ENCODE peak calls at places on chromosomes 16 and 17, in five cellular contexts. One of them, this sample, is unnamed.

GRCh38 chr16:30934827-30935557 is 11.6 kb downstream of the FBXL19 start:
- DNase-seq in cardiac fibroblast: peak
- DNase-seq in ovary: no peak
- DNase-seq in HCT116: no peak
- DNase-seq in foreskin fibroblast: peak
- DNase-seq in this sample: no peak

GRCh38 chr16:24900230-24900629 is 54.5 kb downstream of the SLC5A11 start:
- DNase-seq in foreskin fibroblast: no peak
- DNase-seq in cardiac fibroblast: no peak
- DNase-seq in HCT116: no peak
- DNase-seq in ovary: no peak
- DNase-seq in this sample: no peak

GRCh38 chr16:57503366-57503765 is 17.1 kb upstream of the DOK4 start:
- DNase-seq in HCT116: no peak
- DNase-seq in foreskin fibroblast: no peak
- DNase-seq in ovary: peak
- DNase-seq in cardiac fibroblast: no peak
- DNase-seq in this sample: no peak

GRCh38 chr17:1110844-1111598 is 68.8 kb downstream of the ABR start:
- DNase-seq in cardiac fibroblast: peak
- DNase-seq in foreskin fibroblast: peak
- DNase-seq in HCT116: peak
- DNase-seq in ovary: no peak
- DNase-seq in this sample: peak

GRCh38 chr16:80536246-80536645 is 4.5 kb upstream of the DYNLRB2 start:
- DNase-seq in cardiac fibroblast: no peak
- DNase-seq in foreskin fibroblast: no peak
- DNase-seq in HCT116: no peak
- DNase-seq in ovary: no peak
- DNase-seq in this sample: no peak

GRCh38 chr17:50151937-50152547 is 1.6 kb upstream of the PPP1R9B start:
- DNase-seq in HCT116: peak
- DNase-seq in cardiac fibroblast: peak
- DNase-seq in foreskin fibroblast: peak
- DNase-seq in ovary: peak
- DNase-seq in this sample: no peak

GRCh38 chr17:78998311-78999055 is 11.1 kb downstream of the CANT1 start:
- DNase-seq in HCT116: no peak
- DNase-seq in ovary: no peak
- DNase-seq in cardiac fibroblast: peak
- DNase-seq in foreskin fibroblast: no peak
- DNase-seq in this sample: no peak

GRCh38 chr16:64469906-64470702 is 651.8 kb downstream of the CDH11 start:
- DNase-seq in HCT116: no peak
- DNase-seq in foreskin fibroblast: peak
- DNase-seq in cardiac fibroblast: peak
- DNase-seq in ovary: peak
- DNase-seq in this sample: no peak

GRCh38 chr17:48515925-48516900 is 14.6 kb downstream of the HOXB1 start:
- DNase-seq in foreskin fibroblast: no peak
- DNase-seq in ovary: no peak
- DNase-seq in cardiac fibroblast: no peak
- DNase-seq in HCT116: no peak
- DNase-seq in this sample: no peak

GRCh38 chr17:69725125-69725524 is 310.6 kb downstream of the MAP2K6 start:
- DNase-seq in cardiac fibroblast: no peak
- DNase-seq in ovary: no peak
- DNase-seq in foreskin fibroblast: no peak
- DNase-seq in HCT116: no peak
- DNase-seq in this sample: no peak

GRCh38 chr17:20103454-20104448 is 94.6 kb downstream of the SPECC1 start:
- DNase-seq in HCT116: no peak
- DNase-seq in foreskin fibroblast: no peak
- DNase-seq in ovary: no peak
- DNase-seq in cardiac fibroblast: no peak
- DNase-seq in this sample: no peak

GRCh38 chr16:11633113-11633512 is 35.1 kb upstream of the SNN start:
- DNase-seq in ovary: no peak
- DNase-seq in HCT116: no peak
- DNase-seq in cardiac fibroblast: no peak
- DNase-seq in foreskin fibroblast: no peak
- DNase-seq in this sample: no peak

GRCh38 chr17:3977387-3977786 is 13.2 kb upstream of the ATP2A3 start:
- DNase-seq in ovary: no peak
- DNase-seq in cardiac fibroblast: no peak
- DNase-seq in HCT116: no peak
- DNase-seq in foreskin fibroblast: no peak
- DNase-seq in this sample: no peak

GRCh38 chr16:17419266-17419665 is 51.5 kb downstream of the XYLT1 start:
- DNase-seq in HCT116: no peak
- DNase-seq in cardiac fibroblast: no peak
- DNase-seq in foreskin fibroblast: no peak
- DNase-seq in ovary: no peak
- DNase-seq in this sample: no peak

GRCh38 chr16:17414421-17414820 is 56.3 kb downstream of the XYLT1 start:
- DNase-seq in ovary: no peak
- DNase-seq in HCT116: no peak
- DNase-seq in cardiac fibroblast: no peak
- DNase-seq in foreskin fibroblast: no peak
- DNase-seq in this sample: no peak

GRCh38 chr16:17414916-17415315 is 55.8 kb downstream of the XYLT1 start:
- DNase-seq in foreskin fibroblast: no peak
- DNase-seq in HCT116: no peak
- DNase-seq in ovary: no peak
- DNase-seq in cardiac fibroblast: no peak
- DNase-seq in this sample: no peak

GRCh38 chr16:17417740-17418139 is 53.0 kb downstream of the XYLT1 start:
- DNase-seq in cardiac fibroblast: no peak
- DNase-seq in HCT116: no peak
- DNase-seq in ovary: no peak
- DNase-seq in foreskin fibroblast: no peak
- DNase-seq in this sample: no peak

DNA sequence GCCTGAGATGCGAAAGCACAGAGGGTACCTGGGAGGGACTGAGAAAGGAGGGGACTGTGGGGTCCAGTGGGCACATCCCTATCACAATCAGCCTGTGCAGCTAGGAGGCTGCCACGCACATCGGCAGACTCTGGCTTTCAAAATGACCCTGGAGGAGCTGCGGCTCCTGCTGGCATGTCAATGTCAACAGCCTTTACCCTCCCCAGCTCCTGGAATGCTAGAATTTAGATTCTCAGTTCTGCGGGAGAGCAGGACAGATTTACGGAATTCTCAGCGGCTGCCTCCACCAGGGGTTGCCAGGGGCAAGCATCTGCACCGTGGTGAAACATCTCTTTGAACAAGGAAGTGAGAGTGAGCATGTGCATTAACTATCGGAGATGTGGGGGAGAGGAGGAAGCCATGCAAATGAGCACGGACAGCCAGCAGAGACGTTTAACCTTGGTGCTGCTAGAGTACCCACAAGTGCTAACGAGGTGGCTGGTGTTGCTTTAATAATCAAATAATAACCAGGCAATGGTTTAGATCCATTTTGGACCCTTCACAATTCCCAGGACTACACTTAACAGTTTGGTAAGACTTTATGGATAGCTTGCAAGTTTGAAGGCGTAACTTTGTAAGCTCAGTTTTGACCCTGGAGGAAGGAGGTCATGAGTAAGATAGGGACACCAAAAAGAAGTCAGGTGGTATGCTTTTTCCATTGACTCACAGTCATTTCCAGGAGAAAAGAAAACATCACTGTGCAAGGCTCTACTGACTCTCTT is 54.1 kb downstream of the XYLT1 start:
- DNase-seq in cardiac fibroblast: peak
- DNase-seq in foreskin fibroblast: peak
- DNase-seq in ovary: peak
- DNase-seq in HCT116: no peak
- DNase-seq in this sample: no peak
- TF ChIP-seq CTCF in cardiac fibroblast: no peak
- TF ChIP-seq CTCF in foreskin fibroblast: no peak
- TF ChIP-seq CTCF in ovary: no peak
- TF ChIP-seq CTCF in HCT116: no peak
- TF ChIP-seq CTCF in this sample: peak

DNA sequence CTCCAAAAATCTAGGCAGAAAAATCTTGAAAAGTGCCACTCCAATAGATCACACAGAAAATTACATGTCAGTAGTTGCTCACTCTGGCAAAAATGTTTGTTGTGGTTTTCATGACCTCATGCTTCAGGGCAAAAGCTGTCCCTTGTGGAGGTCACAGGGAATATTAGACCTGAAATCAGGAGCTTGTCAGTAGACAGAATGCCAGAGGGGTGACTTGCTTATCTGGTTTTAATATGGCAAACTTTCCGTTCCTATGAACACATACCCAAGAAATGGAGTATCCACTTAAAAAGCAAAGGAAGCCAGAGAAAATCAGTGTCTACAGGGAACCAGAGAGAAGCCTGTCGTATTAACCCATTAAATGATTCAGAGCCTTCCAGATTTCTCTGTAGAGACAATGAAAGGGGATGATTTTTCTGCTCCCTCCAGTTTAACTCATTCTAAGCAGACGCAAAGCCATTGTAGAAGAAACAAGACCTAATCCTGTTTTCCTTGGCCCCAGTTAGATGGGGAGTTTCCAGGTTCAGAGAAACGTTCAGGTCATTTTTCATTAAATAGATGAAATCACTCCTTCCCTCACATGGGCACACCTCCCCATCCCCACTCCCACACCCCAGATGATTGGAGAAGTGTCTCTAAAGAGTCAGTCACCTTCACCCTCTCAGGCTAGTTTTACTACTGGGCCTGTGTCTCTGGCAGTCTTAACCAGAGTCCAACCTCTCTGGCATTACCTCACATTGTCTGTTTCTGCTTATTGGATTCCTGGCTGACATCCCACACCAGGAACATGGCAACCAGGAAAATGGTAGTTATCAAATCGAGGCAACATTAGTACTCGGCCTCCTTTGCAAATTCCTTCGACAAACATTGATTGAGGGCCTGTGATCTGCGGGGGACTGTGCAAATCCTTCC is 6.0 kb downstream of the SOX9 start:
- DNase-seq in foreskin fibroblast: peak
- DNase-seq in cardiac fibroblast: peak
- DNase-seq in HCT116: peak
- DNase-seq in ovary: no peak
- DNase-seq in this sample: no peak
- TF ChIP-seq CTCF in foreskin fibroblast: no peak
- TF ChIP-seq CTCF in cardiac fibroblast: no peak
- TF ChIP-seq CTCF in HCT116: peak
- TF ChIP-seq CTCF in ovary: no peak
- TF ChIP-seq CTCF in this sample: no peak

DNA sequence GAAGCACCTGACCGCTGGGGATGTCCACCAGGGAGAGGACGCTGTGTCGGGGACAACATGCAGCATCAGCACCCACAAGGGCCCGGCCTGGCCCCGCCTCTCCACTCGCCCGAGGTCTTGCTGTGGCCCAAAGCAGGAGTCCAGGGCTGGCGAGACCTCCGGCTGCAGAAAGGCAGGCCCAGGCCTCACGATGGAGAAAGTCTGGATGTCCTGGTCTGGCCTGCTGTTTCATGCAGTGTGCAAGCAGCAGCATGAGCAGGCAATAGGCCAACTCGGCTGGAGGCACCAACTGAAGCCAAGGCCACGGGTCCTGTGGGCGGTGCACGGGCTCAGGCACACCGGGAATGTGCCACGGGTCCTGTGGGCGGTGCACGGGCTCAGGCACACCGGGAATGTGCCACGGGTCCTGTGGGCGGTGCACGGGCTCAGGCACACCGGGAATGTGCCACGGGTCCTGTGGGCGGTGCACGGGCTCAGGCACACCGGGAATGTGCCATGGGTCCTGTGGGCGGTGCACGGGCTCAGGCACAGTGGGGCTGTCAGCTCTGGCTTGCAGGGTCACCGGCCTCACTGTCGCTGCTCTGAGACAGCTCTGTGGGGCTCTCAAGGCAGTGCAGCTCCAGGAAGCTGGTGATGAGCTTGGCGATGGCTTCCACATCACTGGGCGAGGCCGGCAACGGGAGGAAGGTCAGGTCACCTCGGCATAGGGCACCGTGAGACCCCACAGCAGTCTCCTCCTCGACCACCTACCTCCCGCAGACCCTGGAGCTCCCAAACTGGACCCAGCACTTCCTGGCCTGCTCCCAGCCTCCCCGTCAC is 6.9 kb downstream of the CYBC1 start:
- DNase-seq in HCT116: no peak
- DNase-seq in cardiac fibroblast: no peak
- DNase-seq in ovary: peak
- DNase-seq in foreskin fibroblast: no peak
- DNase-seq in this sample: no peak
- TF ChIP-seq CTCF in HCT116: no peak
- TF ChIP-seq CTCF in cardiac fibroblast: no peak
- TF ChIP-seq CTCF in ovary: no peak
- TF ChIP-seq CTCF in foreskin fibroblast: no peak
- TF ChIP-seq CTCF in this sample: no peak

DNA sequence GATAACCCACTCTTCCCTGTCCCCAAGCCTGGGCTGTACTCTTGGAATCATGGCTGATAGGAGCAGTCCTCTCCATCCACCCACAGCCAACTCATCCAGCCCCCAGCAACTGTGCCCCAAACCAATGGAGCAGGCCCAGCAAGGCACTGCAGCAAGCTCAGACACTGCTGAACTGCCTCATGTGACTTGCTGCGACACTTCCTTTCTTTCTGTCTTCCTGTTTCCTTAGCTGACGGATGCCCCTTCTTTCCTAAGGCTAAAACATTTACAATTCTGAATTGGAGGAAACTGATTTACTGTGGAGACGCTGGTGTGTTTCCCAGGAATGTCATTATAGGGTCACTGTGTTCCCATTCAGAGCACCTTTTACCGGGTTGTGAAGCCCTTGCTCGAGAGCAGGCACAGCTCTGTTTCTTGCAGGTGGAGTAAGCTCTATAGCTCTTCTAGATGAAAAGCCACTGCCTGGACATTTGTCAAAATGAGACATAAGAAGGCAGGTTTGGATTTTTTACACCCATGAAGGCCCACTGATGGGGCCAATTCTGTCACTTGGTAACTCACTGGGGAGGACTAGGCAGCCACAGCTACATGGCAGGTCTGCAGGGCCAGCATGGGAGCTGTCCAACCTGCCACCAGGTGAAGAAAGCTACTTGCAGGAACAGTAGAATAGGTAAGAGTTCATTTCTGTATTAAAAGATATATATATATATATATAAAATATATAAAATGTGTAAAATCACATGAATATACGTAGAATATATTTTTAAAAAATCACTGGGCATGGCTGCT is 27.4 kb downstream of the TMEM11 start:
- DNase-seq in cardiac fibroblast: no peak
- DNase-seq in foreskin fibroblast: no peak
- DNase-seq in ovary: peak
- DNase-seq in HCT116: no peak
- DNase-seq in this sample: no peak
- TF ChIP-seq CTCF in cardiac fibroblast: no peak
- TF ChIP-seq CTCF in foreskin fibroblast: no peak
- TF ChIP-seq CTCF in ovary: no peak
- TF ChIP-seq CTCF in HCT116: no peak
- TF ChIP-seq CTCF in this sample: no peak

This sample was measured in osteocyte.